ENCODE peak calls at places on chromosomes 7 and 10, in five cellular contexts. U is prostate gland, O is neural progenitor cell, B is K562, N is kidney. M is an unnamed sample.

GRCh38 chr10:3682745-3683144 is 102.3 kb downstream of the KLF6 start:
- DNase-seq in O (no peak), B (no peak), N (no peak), U (no peak), M (no peak)

GRCh38 chr10:51804861-51805260 is 105.5 kb upstream of the CSTF2T start:
- DNase-seq in N (no peak), B (no peak), U (no peak), O (no peak), M (peak; percentile 13)

GRCh38 chr7:18425873-18426520 is 69.6 kb upstream of the HDAC9 start:
- DNase-seq in O (no peak), U (no peak), N (no peak), B (no peak), M (no peak)

GRCh38 chr7:21912305-21912704 is 33.4 kb downstream of the CDCA7L start:
- DNase-seq in B (no peak), U (no peak), O (no peak), N (no peak), M (peak; percentile 67)

GRCh38 chr10:3760083-3760482 is 24.9 kb downstream of the KLF6 start:
- DNase-seq in B (no peak), O (no peak), U (no peak), N (no peak), M (no peak)

GRCh38 chr10:98344589-98345038 is 70.4 kb downstream of the PYROXD2 start:
- DNase-seq in O (no peak), B (no peak), N (peak; percentile 93), U (no peak), M (peak; percentile 46)

GRCh38 chr7:33946094-33946699 is 40.9 kb downstream of the BMPER start:
- DNase-seq in U (no peak), N (no peak), B (no peak), O (no peak), M (no peak)

GRCh38 chr7:121505021-121505420 is 108.9 kb upstream of the FAM3C start:
- DNase-seq in U (no peak), O (no peak), N (no peak), B (no peak), M (no peak)

GRCh38 chr10:48406204-48406603 is 99.7 kb downstream of the MAPK8 start:
- DNase-seq in N (no peak), O (peak; percentile 26), U (no peak), B (peak; percentile 85), M (peak; percentile 10)

GRCh38 chr10:65769828-65770227 is 1156.0 kb upstream of the LRRTM3 start:
- DNase-seq in N (no peak), U (no peak), B (no peak), O (no peak), M (no peak)

GRCh38 chr7:4681922-4682620 is at the start of gene FOXK1:
- DNase-seq in N (peak; percentile 93), B (peak; percentile 83), O (peak; percentile 89), U (peak; percentile 57), M (peak; percentile 89)

GRCh38 chr7:43616977-43617376 is 34.1 kb downstream of the STK17A start:
- DNase-seq in N (no peak), B (no peak), U (no peak), O (no peak), M (no peak)

GRCh38 chr7:43612599-43613589 is 30.0 kb downstream of the STK17A start:
- DNase-seq in O (no peak), N (no peak), U (no peak), B (no peak), M (peak; percentile 64)

GRCh38 chr7:43615558-43616145 is 32.7 kb downstream of the STK17A start:
- DNase-seq in O (no peak), U (no peak), N (no peak), B (no peak), M (no peak)

GRCh38 chr7:43609097-43609496 is 26.2 kb downstream of the STK17A start:
- DNase-seq in N (no peak), U (no peak), O (no peak), B (no peak), M (no peak)

DNA sequence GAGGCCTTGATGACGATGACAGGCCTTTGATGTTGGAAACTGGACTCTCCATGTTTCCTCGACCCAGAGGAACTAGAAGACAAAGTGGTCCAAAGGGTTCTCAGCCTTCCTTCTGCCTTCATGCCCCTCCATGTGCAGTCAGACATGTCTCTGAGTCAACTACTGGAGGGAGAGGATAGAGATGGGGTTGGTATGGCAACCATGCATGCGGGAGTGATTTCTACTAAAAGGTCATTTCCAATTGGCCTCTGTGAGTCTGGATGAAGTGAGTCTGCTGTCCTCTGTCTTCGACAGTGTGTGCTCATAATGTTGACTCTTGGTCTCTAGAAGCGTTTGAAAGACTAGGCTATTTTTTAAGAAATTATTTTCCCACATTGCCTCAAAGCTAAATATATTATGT is 29.2 kb downstream of the STK17A start:
- DNase-seq in U (no peak), N (no peak), B (no peak), O (no peak), M (no peak)
- H3K4me1 ChIP-seq in U (no peaks in the 10 kb centered on the region), N (no peaks in the 10 kb centered on the region), B (no peaks in the 10 kb centered on the region), O (no peaks in the 10 kb centered on the region), M (peaks cover 24% of the 10 kb centered on the region)

GRCh38 chr10:50324680-50325393 is 73.5 kb upstream of the ASAH2 start:
- DNase-seq in N (no peak), U (no peak), O (no peak), B (no peak), M (no peak)

GRCh38 chr10:50322075-50322474 is 70.8 kb upstream of the ASAH2 start:
- DNase-seq in U (no peak), O (no peak), B (peak; percentile 65), N (no peak), M (no peak)

GRCh38 chr10:50331486-50331885 is 80.2 kb upstream of the ASAH2 start:
- DNase-seq in O (no peak), B (no peak), U (no peak), N (no peak), M (no peak)

GRCh38 chr10:50326757-50327701 is 75.7 kb upstream of the ASAH2 start:
- DNase-seq in U (peak; percentile 43), B (peak; percentile 99), N (no peak), O (no peak), M (peak; percentile 80)

DNA sequence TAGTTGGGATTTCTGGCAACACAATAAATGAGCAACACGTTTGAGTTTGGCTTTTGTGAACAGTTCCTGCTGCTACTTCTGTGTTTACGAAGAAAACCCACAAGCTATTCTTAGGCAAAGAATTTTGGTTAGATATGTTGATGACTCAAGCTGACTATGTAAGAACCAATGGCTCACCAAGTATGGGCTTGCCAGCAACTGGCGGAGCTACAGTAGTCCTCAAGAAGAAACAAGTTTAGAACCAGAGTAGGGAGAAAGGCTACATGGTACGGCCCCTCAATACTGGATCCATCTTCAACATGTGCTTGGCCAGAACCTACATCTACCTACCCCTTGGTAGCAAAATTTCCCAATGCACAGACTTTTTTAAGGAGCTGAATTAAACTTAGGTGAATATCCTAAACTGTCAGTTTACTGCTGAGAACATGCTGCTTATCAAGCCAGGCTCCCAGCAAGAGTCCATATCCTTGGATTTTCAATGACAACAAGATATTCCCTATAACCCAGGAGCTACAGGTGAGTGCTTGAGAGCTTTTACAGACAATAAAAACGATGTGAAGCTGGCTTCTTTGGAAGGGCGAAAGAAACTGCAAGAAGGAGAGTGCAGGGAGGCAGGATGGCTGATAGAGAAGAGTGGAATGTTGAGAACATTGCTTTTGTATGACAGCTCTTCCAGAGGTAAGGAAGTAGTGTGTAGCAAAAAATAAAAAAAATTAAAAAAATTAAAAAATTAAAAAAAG is 74.3 kb upstream of the ASAH2 start:
- DNase-seq in B (peak; percentile 92), O (no peak), U (peak; percentile 76), N (no peak), M (peak; percentile 86)
- H3K36me3 ChIP-seq in B (peaks cover 71% of the 10 kb centered on the region), O (no peaks in the 10 kb centered on the region), U (no peaks in the 10 kb centered on the region), N (no peaks in the 10 kb centered on the region), M (no peaks in the 10 kb centered on the region)

DNA sequence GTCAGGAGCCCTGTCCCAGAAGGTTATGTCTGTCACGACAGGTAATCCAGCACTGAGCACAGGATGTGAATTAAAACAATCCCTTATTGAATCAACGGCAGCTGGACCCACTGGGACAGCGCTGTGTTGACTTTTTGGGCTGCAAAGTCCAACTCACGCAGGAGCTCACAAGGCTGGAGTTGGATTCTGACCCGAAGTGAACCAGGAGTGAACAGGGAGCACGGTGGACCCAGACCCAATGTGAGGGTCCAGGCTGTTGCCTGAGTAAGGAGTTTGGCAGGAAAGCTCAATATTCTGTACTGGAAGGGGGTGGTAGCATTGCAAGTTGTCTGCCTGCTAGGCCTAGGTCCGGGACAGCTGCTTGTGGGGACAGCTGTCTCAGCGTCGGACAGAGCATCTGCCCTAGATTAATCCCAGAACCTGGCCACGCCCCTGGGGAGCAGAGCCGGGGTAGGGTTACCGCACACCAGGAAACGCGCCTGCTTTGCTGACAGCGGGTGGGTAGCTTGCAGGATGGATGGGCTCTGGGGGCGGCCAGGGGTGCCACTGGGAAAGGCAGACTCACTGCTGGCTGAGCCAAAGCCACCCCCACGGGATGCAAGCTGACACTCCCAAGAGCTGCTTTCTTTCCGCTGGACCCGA is 24.0 kb downstream of the COL26A1 start:
- DNase-seq in N (no peak), O (peak; percentile 82), U (peak; percentile 14), B (peak; percentile 26), M (peak; percentile 53)
- H3K4me3 ChIP-seq in N (no peak overlapping the region), O (no peak overlapping the region), U (no peak overlapping the region), B (no peak overlapping the region), M (peak overlapping the region; percentile 38)

GRCh38 chr10:73911553-73912004 is 647 bp downstream of the PLAU start:
- DNase-seq in B (peak; percentile 45), N (no peak), U (no peak), O (no peak), M (no peak)

GRCh38 chr10:73910401-73910763 is 550 bp upstream of the PLAU start:
- DNase-seq in N (no peak), O (peak; percentile 58), U (no peak), B (peak; percentile 64), M (no peak)

GRCh38 chr10:73909716-73910115 is 1.2 kb upstream of the PLAU start:
- DNase-seq in U (no peak), N (no peak), B (no peak), O (no peak), M (no peak)

GRCh38 chr10:73908853-73909611 is 1.9 kb upstream of the PLAU start:
- DNase-seq in B (peak; percentile 91), O (no peak), N (no peak), U (no peak), M (peak; percentile 85)

DNA sequence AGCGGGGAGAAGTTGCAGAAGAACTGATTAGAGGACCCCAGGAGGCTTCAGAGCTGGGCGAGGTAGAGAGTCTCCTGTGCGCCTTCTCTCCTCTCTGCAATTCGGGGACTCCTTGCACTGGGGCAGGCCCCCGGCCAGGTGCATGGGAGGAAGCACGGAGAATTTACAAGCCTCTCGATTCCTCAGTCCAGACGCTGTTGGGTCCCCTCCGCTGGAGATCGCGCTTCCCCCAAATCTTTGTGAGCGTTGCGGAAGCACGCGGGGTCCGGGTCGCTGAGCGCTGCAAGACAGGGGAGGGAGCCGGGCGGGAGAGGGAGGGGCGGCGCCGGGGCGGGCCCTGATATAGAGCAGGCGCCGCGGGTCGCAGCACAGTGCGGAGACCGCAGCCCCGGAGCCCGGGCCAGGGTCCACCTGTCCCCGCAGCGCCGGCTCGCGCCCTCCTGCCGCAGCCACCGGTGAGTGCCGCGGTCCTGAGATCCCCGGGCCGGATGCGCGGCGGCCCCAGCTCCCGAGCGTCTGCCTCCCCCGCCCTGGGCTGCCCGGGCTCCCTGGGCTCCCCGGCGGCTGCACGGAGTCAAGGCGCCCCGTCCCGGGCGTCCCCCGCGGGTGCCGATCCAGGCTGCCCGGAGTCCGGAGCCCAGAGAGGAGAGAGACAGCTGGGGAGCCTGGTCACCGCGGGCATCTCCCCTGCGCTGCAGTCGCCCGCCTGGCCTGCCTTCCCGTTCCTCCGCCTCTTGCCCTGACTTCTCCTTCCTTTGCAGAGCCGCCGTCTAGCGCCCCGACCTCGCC is at the start of gene PLAU:
- DNase-seq in B (peak; percentile 67), N (peak; percentile 88), O (peak; percentile 85), U (peak; percentile 25), M (peak; percentile 61)
- H3K4me1 ChIP-seq in B (peaks cover 25% of the 10 kb centered on the region), N (peaks cover 8% of the 10 kb centered on the region), O (peaks cover 12% of the 10 kb centered on the region), U (no peaks in the 10 kb centered on the region), M (peaks cover 51% of the 10 kb centered on the region)

M was measured in adipocyte.